ENCODE peak calls at places on chromosomes 5 and 9, in eight cellular contexts. S is activated CD4-positive, alpha-beta memory T cell treated with anti-CD3 and anti-CD28 coated beads for 36 hours; E is CD4-positive, alpha-beta memory T cell; H is HAP-1; C is H7; U is progenitor cell of endocrine pancreas; A is astrocyte of the cerebellum; J is stimulated activated naive B cell treated with anti-CD40 and anti-IgM and Interleukin-4, amounts not matched to agents 10 μg/mL and 1 μg/mL and 100 μg/mL, for 72 hours. R is an unnamed sample.

GRCh38 chr5:52849544-52849943 is 61.8 kb downstream of the ITGA1 start:
- DNase-seq in S (no peak), E (no peak), H (no peak), C (no peak), U (no peak), A (no peak), J (no peak), R (no peak)

GRCh38 chr9:137217276-137218211 is 4.5 kb downstream of the RNF208 start:
- DNase-seq in S (no peak), E (no peak), H (peak), C (peak), U (no peak), A (no peak), J (no peak), R (peak)

GRCh38 chr9:120928015-120928719 is 1.6 kb upstream of the TRAF1 start:
- DNase-seq in S (peak), E (no peak), H (no peak), C (peak), U (no peak), A (no peak), J (no peak), R (peak)

GRCh38 chr9:94144394-94144793 is 60.1 kb downstream of the PTPDC1 start:
- DNase-seq in S (no peak), E (no peak), H (no peak), C (no peak), U (no peak), A (peak), J (no peak), R (no peak)

GRCh38 chr5:65359569-65359968 is 122.2 kb downstream of the ADAMTS6 start:
- DNase-seq in S (no peak), E (no peak), H (no peak), C (no peak), U (no peak), A (no peak), J (no peak), R (no peak)

GRCh38 chr5:6181147-6181729 is 197.1 kb downstream of the MED10 start:
- DNase-seq in S (no peak), E (no peak), H (no peak), C (peak), U (no peak), A (no peak), J (no peak), R (no peak)

GRCh38 chr5:131981516-131981915 is 29.9 kb downstream of the ACSL6 start:
- DNase-seq in S (no peak), E (no peak), H (no peak), C (no peak), U (no peak), A (no peak), J (no peak), R (no peak)

GRCh38 chr5:121273818-121274433 is 577.8 kb upstream of the FTMT start:
- DNase-seq in S (no peak), E (no peak), H (no peak), C (no peak), U (no peak), A (peak), J (no peak), R (no peak)

GRCh38 chr9:133506653-133507038 is 18.1 kb downstream of the MYMK start:
- DNase-seq in S (no peak), E (no peak), H (no peak), C (no peak), U (no peak), A (peak), J (no peak), R (peak)

GRCh38 chr9:95443301-95443700 is 73.5 kb downstream of the PTCH1 start:
- DNase-seq in S (no peak), E (no peak), H (no peak), C (no peak), U (no peak), A (no peak), J (no peak), R (no peak)

GRCh38 chr9:83937861-83938455 is 16.7 kb upstream of the KIF27 start:
- DNase-seq in S (peak), E (peak), H (peak), C (peak), U (no peak), A (peak), J (no peak), R (no peak)

GRCh38 chr5:53487436-53487835 is 7.0 kb downstream of the FST start:
- DNase-seq in S (no peak), E (no peak), H (no peak), C (no peak), U (no peak), A (no peak), J (no peak), R (no peak)

GRCh38 chr5:156093024-156093423 is 233.9 kb upstream of the SGCD start:
- DNase-seq in S (no peak), E (no peak), H (no peak), C (no peak), U (no peak), A (no peak), J (no peak), R (no peak)

GRCh38 chr5:176415240-176416122 is 858 bp downstream of the CLTB start:
- DNase-seq in S (no peak), E (no peak), H (no peak), C (no peak), U (no peak), A (no peak), J (no peak), R (no peak)

GRCh38 chr5:61966991-61967390 is 339.0 kb upstream of the KIF2A start:
- DNase-seq in S (no peak), E (no peak), H (no peak), C (no peak), U (no peak), A (no peak), J (no peak), R (no peak)

GRCh38 chr9:90107021-90107771 is 502.4 kb downstream of the GADD45G start:
- DNase-seq in S (no peak), E (no peak), H (no peak), C (no peak), U (no peak), A (peak), J (no peak), R (no peak)

GRCh38 chr9:13513710-13514444 is 234.4 kb upstream of the MPDZ start:
- DNase-seq in S (no peak), E (no peak), H (peak), C (peak), U (no peak), A (no peak), J (no peak), R (no peak)

GRCh38 chr9:83062011-83062652 is 810 bp downstream of the RASEF start:
- DNase-seq in S (no peak), E (no peak), H (no peak), C (peak), U (peak), A (no peak), J (no peak), R (peak)

GRCh38 chr5:62309107-62309506 is 3.1 kb downstream of the KIF2A start:
- DNase-seq in S (no peak), E (no peak), H (no peak), C (no peak), U (no peak), A (no peak), J (no peak), R (no peak)

GRCh38 chr5:2761921-2762488 is 10.5 kb upstream of the IRX2 start:
- DNase-seq in S (no peak), E (no peak), H (no peak), C (peak), U (no peak), A (no peak), J (no peak), R (no peak)

GRCh38 chr5:38666668-38667498 is 110.4 kb upstream of the LIFR start:
- DNase-seq in S (no peak), E (no peak), H (no peak), C (no peak), U (peak), A (peak), J (no peak), R (no peak)

GRCh38 chr9:133604856-133605255 is 4.3 kb downstream of the FAM163B start:
- DNase-seq in S (no peak), E (no peak), H (no peak), C (no peak), U (no peak), A (no peak), J (no peak), R (peak)

R was measured in kidney.